ENCODE peak calls at places on chromosomes 12 and 14, in four cellular contexts. Y, W, C and H are unnamed samples.
A peak's percentile ranks its signal among the peaks of the same experiment; 100 is the strongest.

GRCh38 chr14:100828448-100828834 is 2.5 kb downstream of the MEG3 start:
- DNase-seq in Y (no peak), W (no peak), C (no peak), H (no peak)

GRCh38 chr14:97458302-97459137 is 661.3 kb downstream of the VRK1 start:
- DNase-seq in Y (no peak), W (no peak), C (peak; percentile 13), H (no peak)

GRCh38 chr14:106417224-106418049 is 891.1 kb downstream of the TMEM121 start:
- DNase-seq in Y (no peak), W (no peak), C (no peak), H (no peak)

GRCh38 chr14:104572024-104572623 is 7.4 kb upstream of the C14orf180 start:
- DNase-seq in Y (no peak), W (no peak), C (no peak), H (no peak)

GRCh38 chr14:103111297-103111981 is 11.8 kb upstream of the TNFAIP2 start:
- DNase-seq in Y (no peak), W (no peak), C (no peak), H (no peak)

GRCh38 chr12:16350682-16351081 is 3.2 kb downstream of the MGST1 start:
- DNase-seq in Y (peak; percentile 97), W (peak; percentile 99), C (no peak), H (no peak)

GRCh38 chr14:100348779-100349708 is 25.9 kb downstream of the SLC25A47 start:
- DNase-seq in Y (no peak), W (no peak), C (no peak), H (no peak)

GRCh38 chr12:56307221-56307965 is 7.3 kb upstream of the CS start:
- DNase-seq in Y (no peak), W (peak; percentile 73), C (no peak), H (no peak)

GRCh38 chr14:104195854-104196253 is 57.5 kb downstream of the KIF26A start:
- DNase-seq in Y (no peak), W (no peak), C (peak; percentile 14), H (no peak)

GRCh38 chr14:102492523-102492910 is 17.1 kb downstream of the ANKRD9 start:
- DNase-seq in Y (no peak), W (no peak), C (no peak), H (no peak)

GRCh38 chr12:10601860-10602259 is 11.5 kb downstream of the MAGOHB start:
- DNase-seq in Y (no peak), W (no peak), C (no peak), H (no peak)

GRCh38 chr14:55129086-55129427 is at the start of gene LGALS3:
- DNase-seq in Y (peak; percentile 56), W (peak; percentile 80), C (no peak), H (no peak)

GRCh38 chr14:96156804-96157760 is 47.6 kb upstream of the BDKRB2 start:
- DNase-seq in Y (no peak), W (no peak), C (no peak), H (no peak)

GRCh38 chr12:97464241-97465011 is 1.8 kb downstream of the RMST start:
- DNase-seq in Y (no peak), W (no peak), C (peak; percentile 30), H (no peak)

GRCh38 chr14:88424573-88424972 is 39.1 kb downstream of the SPATA7 start:
- DNase-seq in Y (no peak), W (no peak), C (no peak), H (no peak)

GRCh38 chr12:78759387-78759786 is 105.2 kb upstream of the SYT1 start:
- DNase-seq in Y (peak; percentile 21), W (peak; percentile 19), C (no peak), H (no peak)

GRCh38 chr14:38125484-38125912 is 82.2 kb upstream of the SSTR1 start:
- DNase-seq in Y (no peak), W (no peak), C (no peak), H (no peak)

GRCh38 chr14:60926002-60926401 is 54.9 kb downstream of the TRMT5 start:
- DNase-seq in Y (no peak), W (no peak), C (no peak), H (no peak)

GRCh38 chr12:132484891-132485441 is 5.0 kb upstream of the FBRSL1 start:
- DNase-seq in Y (no peak), W (no peak), C (no peak), H (no peak)

GRCh38 chr14:50835280-50835679 is 4.3 kb upstream of the NIN start:
- DNase-seq in Y (no peak), W (peak; percentile 42), C (no peak), H (no peak)

GRCh38 chr12:78880078-78880477 is 15.5 kb downstream of the SYT1 start:
- DNase-seq in Y (no peak), W (peak; percentile 55), C (no peak), H (no peak)

GRCh38 chr12:2858334-2858733 is 1.5 kb upstream of the TEX52 start:
- DNase-seq in Y (no peak), W (no peak), C (no peak), H (no peak)

GRCh38 chr14:101623685-101624444 is 62.6 kb downstream of the DIO3 start:
- DNase-seq in Y (no peak), W (no peak), C (no peak), H (no peak)

GRCh38 chr12:104886418-104887401 is 71.4 kb downstream of the SLC41A2 start:
- DNase-seq in Y (peak; percentile 92), W (peak; percentile 72), C (no peak), H (no peak)